ENCODE peak calls at places on chromosomes 6 and 20, in seven cellular contexts. P, F, X, T, K, Q and E are unnamed samples.

GRCh38 chr20:52975024-52975732 is 3.0 kb downstream of the TSHZ2 start:
- DNase-seq in P (peak), F (no peak), X (no peak), T (peak), K (no peak), Q (no peak), E (no peak)

GRCh38 chr20:50005378-50006020 is 22.7 kb downstream of the SNAI1 start:
- DNase-seq in P (no peak), F (no peak), X (no peak), T (no peak), K (no peak), Q (no peak), E (no peak)

GRCh38 chr6:145863988-145864616 is 49.5 kb upstream of the FBXO30 start:
- DNase-seq in P (no peak), F (no peak), X (no peak), T (no peak), K (no peak), Q (no peak), E (peak)

GRCh38 chr6:31874836-31875572 is 3.8 kb downstream of the SLC44A4 start:
- DNase-seq in P (no peak), F (no peak), X (no peak), T (no peak), K (peak), Q (no peak), E (no peak)

GRCh38 chr20:4006640-4007039 is 8.7 kb downstream of the RNF24 start:
- DNase-seq in P (no peak), F (no peak), X (no peak), T (peak), K (no peak), Q (no peak), E (no peak)

GRCh38 chr6:107716688-107717089 is 107.4 kb downstream of the SCML4 start:
- DNase-seq in P (no peak), F (peak), X (no peak), T (peak), K (peak), Q (no peak), E (peak)

GRCh38 chr20:63095718-63096654 is 89.2 kb upstream of the BHLHE23 start:
- DNase-seq in P (no peak), F (no peak), X (no peak), T (no peak), K (no peak), Q (no peak), E (no peak)

GRCh38 chr20:10940941-10941340 is 267.1 kb upstream of the JAG1 start:
- DNase-seq in P (no peak), F (peak), X (no peak), T (no peak), K (no peak), Q (no peak), E (no peak)

GRCh38 chr20:36720510-36720909 is 25.4 kb downstream of the NDRG3 start:
- DNase-seq in P (no peak), F (no peak), X (no peak), T (peak), K (no peak), Q (no peak), E (peak)

GRCh38 chr6:11094411-11094851 is 797 bp downstream of the SMIM13 start:
- DNase-seq in P (peak), F (peak), X (peak), T (peak), K (peak), Q (peak), E (peak)

GRCh38 chr20:10674684-10675455 is 1.1 kb upstream of the JAG1 start:
- DNase-seq in P (peak), F (peak), X (peak), T (peak), K (peak), Q (peak), E (peak)

GRCh38 chr6:83193747-83194582 is 808 bp downstream of the RWDD2A start:
- DNase-seq in P (peak), F (peak), X (peak), T (peak), K (no peak), Q (peak), E (no peak)

GRCh38 chr6:18207438-18207837 is 52.2 kb downstream of the KDM1B start:
- DNase-seq in P (no peak), F (no peak), X (no peak), T (no peak), K (no peak), Q (no peak), E (no peak)

GRCh38 chr20:39107741-39108140 is 145.6 kb downstream of the DHX35 start:
- DNase-seq in P (no peak), F (no peak), X (peak), T (peak), K (peak), Q (no peak), E (no peak)

GRCh38 chr20:59937150-59937549 is 3.0 kb downstream of the PPP1R3D start:
- DNase-seq in P (no peak), F (no peak), X (no peak), T (peak), K (no peak), Q (no peak), E (no peak)

GRCh38 chr20:49367113-49367512 is 89.3 kb upstream of the ZNFX1 start:
- DNase-seq in P (no peak), F (no peak), X (no peak), T (peak), K (no peak), Q (no peak), E (no peak)

GRCh38 chr20:61980647-61981583 is 84.8 kb downstream of the TAF4 start:
- DNase-seq in P (no peak), F (peak), X (peak), T (peak), K (no peak), Q (no peak), E (peak)

GRCh38 chr6:14200047-14200446 is 82.5 kb downstream of the CD83 start:
- DNase-seq in P (peak), F (no peak), X (no peak), T (peak), K (no peak), Q (no peak), E (no peak)

GRCh38 chr6:113380591-113380990 is 476.6 kb upstream of the MARCKS start:
- DNase-seq in P (no peak), F (no peak), X (no peak), T (no peak), K (no peak), Q (no peak), E (no peak)

GRCh38 chr6:143575440-143575839 is 63.9 kb upstream of the FUCA2 start:
- DNase-seq in P (peak), F (peak), X (peak), T (peak), K (peak), Q (peak), E (peak)

GRCh38 chr6:6843057-6843627 is 254.6 kb downstream of the LY86 start:
- DNase-seq in P (peak), F (no peak), X (no peak), T (peak), K (peak), Q (no peak), E (no peak)

GRCh38 chr6:116220172-116220571 is 33.7 kb downstream of the TSPYL4 start:
- DNase-seq in P (no peak), F (no peak), X (no peak), T (peak), K (no peak), Q (no peak), E (no peak)

GRCh38 chr20:63627700-63628245 is 872 bp upstream of the GMEB2 start:
- DNase-seq in P (no peak), F (no peak), X (no peak), T (no peak), K (no peak), Q (no peak), E (no peak)

GRCh38 chr6:1608222-1608975 is 1.3 kb upstream of the FOXC1 start:
- DNase-seq in P (no peak), F (no peak), X (no peak), T (peak), K (no peak), Q (no peak), E (no peak)

GRCh38 chr20:9989066-9989724 is 45.6 kb upstream of the ANKEF1 start:
- DNase-seq in P (peak), F (no peak), X (no peak), T (peak), K (no peak), Q (no peak), E (no peak)

GRCh38 chr6:111872521-111873177 is 603 bp downstream of the FYN start:
- DNase-seq in P (no peak), F (no peak), X (no peak), T (peak), K (peak), Q (peak), E (peak)

DNA sequence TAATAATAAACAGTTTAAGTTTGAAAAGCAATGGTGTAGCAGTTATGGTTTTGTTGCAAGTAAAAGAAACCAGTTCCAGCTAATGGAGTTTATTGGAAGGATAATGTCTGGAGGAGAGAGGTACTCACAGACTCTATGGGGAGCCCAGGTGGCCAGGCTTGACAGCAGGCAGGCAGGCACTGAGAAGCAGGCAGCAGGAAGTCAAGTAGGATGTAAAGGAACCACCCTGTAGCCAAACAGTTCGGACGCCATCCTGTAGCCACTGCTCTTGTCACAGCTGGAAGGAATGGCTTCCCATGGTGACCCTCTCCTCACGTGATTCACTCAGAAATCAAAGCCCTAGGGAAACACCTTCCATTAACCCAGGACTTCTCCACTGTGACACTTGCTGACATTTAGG is 96.7 kb upstream of the MC3R start:
- DNase-seq in P (no peak), F (no peak), X (no peak), T (no peak), K (no peak), Q (no peak), E (no peak)
- H3K4me2 ChIP-seq in P (no peak), F (no peak), X (no peak), T (no peak), K (no peak), Q (no peak), E (no peak)

GRCh38 chr20:571754-572331 is 28.3 kb upstream of the CSNK2A1 start:
- DNase-seq in P (no peak), F (no peak), X (no peak), T (peak), K (no peak), Q (peak), E (no peak)
- H3K4me2 ChIP-seq in P (no peak), F (no peak), X (no peak), T (no peak), K (peak), Q (peak), E (no peak)

GRCh38 chr6:33081098-33081824 is 5.5 kb downstream of the HLA-DPB1 start:
- DNase-seq in P (no peak), F (no peak), X (no peak), T (peak), K (no peak), Q (no peak), E (no peak)
- H3K4me2 ChIP-seq in P (peak), F (no peak), X (no peak), T (peak), K (no peak), Q (peak), E (no peak)

DNA sequence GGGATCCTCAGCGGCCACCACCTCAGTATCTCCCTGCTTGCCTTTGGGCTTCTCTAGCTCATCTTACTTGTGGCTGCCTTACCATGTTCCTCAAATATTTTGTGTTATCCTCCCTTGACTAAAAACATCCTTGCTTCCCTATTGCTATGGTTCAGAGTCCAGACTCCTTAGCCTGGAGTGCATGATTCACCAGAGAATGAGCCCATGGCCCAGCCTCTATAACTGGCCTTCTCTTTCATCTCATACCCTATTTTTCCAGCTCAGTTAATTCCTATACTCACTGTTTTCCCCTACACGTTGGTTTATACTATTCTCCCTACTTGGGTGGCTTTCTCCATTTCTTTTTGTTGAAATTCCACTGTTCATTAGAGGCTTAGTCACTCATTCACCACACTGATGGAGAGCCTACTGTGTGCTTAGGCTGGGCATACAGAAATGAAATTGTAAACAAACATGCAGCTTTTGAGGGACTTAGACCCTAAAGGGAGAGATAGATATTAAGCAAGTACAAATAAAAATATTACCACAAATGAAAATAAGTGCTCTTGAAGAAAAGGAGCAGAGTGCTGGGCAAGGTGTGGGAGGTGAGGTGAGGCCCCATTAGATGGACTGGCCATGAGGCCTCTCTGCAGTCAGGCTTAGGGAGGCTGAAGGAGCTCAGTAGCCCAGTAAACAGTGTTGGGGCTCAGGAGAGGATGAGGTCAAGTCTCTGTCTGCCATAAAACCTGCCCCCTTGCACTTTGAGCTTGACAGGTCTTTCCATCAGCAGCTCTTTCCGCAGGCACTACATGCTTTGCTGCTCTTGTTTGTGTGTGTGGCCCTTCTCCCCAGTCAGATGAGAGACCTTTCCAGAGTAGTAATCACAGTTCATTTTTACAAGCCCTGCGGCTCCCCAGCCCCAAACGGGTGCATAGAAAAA is 109.3 kb downstream of the TCP11 start:
- DNase-seq in P (no peak), F (no peak), X (peak), T (no peak), K (no peak), Q (no peak), E (no peak)
- H3K4me2 ChIP-seq in P (no peak), F (no peak), X (peak), T (no peak), K (no peak), Q (no peak), E (no peak)

DNA sequence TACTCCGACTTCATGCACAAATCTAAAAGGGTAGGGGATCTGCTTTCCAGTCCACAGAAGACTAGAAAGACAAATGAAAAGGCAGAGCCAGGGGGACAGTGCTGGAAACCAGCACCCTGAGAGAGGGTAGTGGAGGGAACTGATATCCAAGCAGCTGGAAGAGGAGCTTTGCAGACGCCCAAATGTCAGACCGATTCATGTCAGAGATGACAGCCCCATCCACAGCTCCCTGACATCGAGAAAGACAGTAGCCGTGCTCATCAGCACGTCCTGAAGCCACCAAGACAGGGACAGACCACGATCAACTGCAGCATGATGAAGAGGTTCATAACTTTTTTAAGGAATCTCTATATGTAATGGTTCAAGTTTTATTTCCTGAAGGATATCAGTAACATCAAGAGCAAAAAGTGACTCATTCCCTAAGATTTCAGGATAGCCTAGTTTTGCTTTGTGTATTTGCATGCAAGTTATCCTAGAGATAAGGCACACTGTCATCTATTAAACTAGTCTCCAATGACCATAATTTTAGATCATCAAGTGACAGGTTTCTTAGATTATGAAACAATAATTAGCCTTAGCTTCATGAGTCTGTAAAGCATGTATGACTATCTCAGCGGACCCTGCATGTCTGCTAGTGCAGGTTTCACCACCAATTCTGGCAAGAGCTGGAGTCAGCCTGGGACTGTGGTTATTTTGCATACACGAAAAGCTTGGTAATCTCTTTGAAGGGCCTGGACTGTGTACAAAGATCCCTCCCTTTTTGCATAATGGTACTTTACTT is 43.0 kb downstream of the PRDM1 start:
- DNase-seq in P (peak), F (peak), X (no peak), T (peak), K (peak), Q (no peak), E (peak)
- H3K4me2 ChIP-seq in P (peak), F (peak), X (no peak), T (peak), K (peak), Q (no peak), E (peak)

DNA sequence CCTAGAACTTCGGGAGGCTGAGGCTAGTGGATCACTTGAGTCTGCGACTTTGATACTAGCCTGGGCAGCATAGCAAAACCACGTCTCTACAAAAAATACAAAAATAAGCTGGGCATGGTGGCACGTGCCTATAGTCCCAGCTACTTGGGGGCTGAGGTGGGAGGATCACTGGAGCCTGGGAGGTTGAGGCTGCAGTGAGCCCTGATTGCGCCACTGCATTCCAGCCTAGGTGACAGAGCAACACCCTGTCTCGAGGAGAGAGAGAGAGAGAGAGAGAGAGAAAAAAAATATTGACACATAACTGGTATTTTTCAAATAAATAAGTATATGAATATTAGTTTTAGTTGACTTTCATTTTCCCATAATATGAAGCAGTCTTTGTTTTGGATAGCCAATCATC is 222.2 kb downstream of the BTBD9 start:
- DNase-seq in P (no peak), F (no peak), X (no peak), T (no peak), K (no peak), Q (no peak), E (no peak)
- H3K4me2 ChIP-seq in P (no peak), F (no peak), X (no peak), T (no peak), K (no peak), Q (no peak), E (no peak)

DNA sequence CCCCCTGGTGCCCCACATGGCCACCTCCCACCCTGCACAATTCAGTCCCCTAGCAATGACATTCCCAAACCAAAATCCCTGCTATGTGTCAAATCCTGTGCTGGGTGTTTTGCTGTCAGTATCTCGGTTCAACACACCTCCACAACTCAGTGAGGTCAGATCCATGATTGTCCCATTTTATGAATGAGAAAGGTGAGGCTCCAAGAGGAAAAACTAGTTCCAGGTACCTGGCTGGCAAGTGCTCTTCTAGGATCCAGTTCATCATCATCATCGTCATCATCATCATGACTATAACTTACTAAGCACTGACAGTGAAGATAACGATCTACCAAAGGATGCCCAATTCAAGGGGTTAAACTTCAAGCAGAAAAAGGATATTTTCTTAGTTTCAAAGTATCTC is 15.2 kb downstream of the ID1 start:
- DNase-seq in P (no peak), F (no peak), X (no peak), T (no peak), K (no peak), Q (no peak), E (no peak)
- H3K4me2 ChIP-seq in P (no peak), F (no peak), X (no peak), T (no peak), K (no peak), Q (no peak), E (no peak)

GRCh38 chr6:147782302-147782701 is 273.8 kb downstream of the SAMD5 start:
- DNase-seq in P (no peak), F (no peak), X (no peak), T (no peak), K (no peak), Q (no peak), E (no peak)
- H3K4me2 ChIP-seq in P (no peak), F (no peak), X (no peak), T (no peak), K (no peak), Q (no peak), E (no peak)